ENCODE peak calls at places on chromosomes 1 and 21, in six cellular contexts. M is sigmoid colon; P is PC-9; J is CD4-positive, CD25-positive, alpha-beta regulatory T cell; B is PC-3; Q is H1. I is an unnamed sample.

GRCh38 chr1:43799656-43800629 is 92.6 kb downstream of the ST3GAL3 start:
- DNase-seq in Q (no peak), P (no peak), B (no peak), J (no peak), M (no peak), I (no peak)

GRCh38 chr1:96973605-96974004 is 252.0 kb downstream of the PTBP2 start:
- DNase-seq in J (no peak), Q (no peak), M (no peak), P (no peak), B (peak; percentile 79), I (no peak)

GRCh38 chr1:43134068-43134467 is 38.0 kb downstream of the EBNA1BP2 start:
- DNase-seq in M (no peak), Q (no peak), J (no peak), B (no peak), P (no peak), I (peak; percentile 51)

GRCh38 chr1:199463521-199464127 is 563.9 kb upstream of the NR5A2 start:
- DNase-seq in J (no peak), Q (no peak), M (no peak), P (no peak), B (peak; percentile 67), I (no peak)

GRCh38 chr1:55937840-55938375 is 641.5 kb downstream of the PLPP3 start:
- DNase-seq in P (no peak), M (no peak), J (no peak), Q (no peak), B (no peak), I (no peak)

GRCh38 chr21:28725396-28725795 is 267.3 kb downstream of the LTN1 start:
- DNase-seq in J (no peak), P (no peak), Q (no peak), M (no peak), B (no peak), I (no peak)

GRCh38 chr21:34974162-34974981 is 74.7 kb downstream of the RUNX1 start:
- DNase-seq in B (no peak), J (peak; percentile 28), M (no peak), P (no peak), Q (no peak), I (peak; percentile 39)

GRCh38 chr1:205923663-205924435 is 19.4 kb downstream of the SLC26A9 start:
- DNase-seq in B (no peak), Q (no peak), J (no peak), P (no peak), M (peak; percentile 40), I (no peak)

GRCh38 chr1:109760581-109761226 is 3.0 kb downstream of the EPS8L3 start:
- DNase-seq in M (no peak), B (no peak), Q (no peak), P (no peak), J (no peak), I (no peak)

GRCh38 chr1:48917901-48918603 is 141.4 kb upstream of the BEND5 start:
- DNase-seq in P (no peak), J (no peak), M (no peak), B (no peak), Q (no peak), I (no peak)

GRCh38 chr21:34956416-34957316 is 92.4 kb downstream of the RUNX1 start:
- DNase-seq in B (peak; percentile 34), M (no peak), P (peak; percentile 64), J (no peak), Q (no peak), I (no peak)

GRCh38 chr1:9659328-9659727 is 7.8 kb downstream of the PIK3CD start:
- DNase-seq in J (no peak), B (peak; percentile 10), Q (no peak), M (no peak), P (no peak), I (no peak)

GRCh38 chr1:32742956-32743355 is 40.4 kb upstream of the SYNC start:
- DNase-seq in Q (no peak), B (peak; percentile 31), J (no peak), P (peak; percentile 70), M (no peak), I (no peak)

GRCh38 chr1:162422662-162423375 is 10.9 kb upstream of the SH2D1B start:
- DNase-seq in B (no peak), J (no peak), P (no peak), M (no peak), Q (no peak), I (no peak)

GRCh38 chr1:209607102-209607794 is 23.7 kb downstream of the CAMK1G start:
- DNase-seq in J (no peak), M (no peak), Q (no peak), B (peak; percentile 80), P (peak; percentile 39), I (no peak)

GRCh38 chr21:46253610-46254124 is 25.1 kb upstream of the LSS start:
- DNase-seq in P (no peak), M (no peak), J (peak; percentile 41), B (no peak), Q (no peak), I (no peak)

GRCh38 chr1:5812295-5812694 is 179.9 kb downstream of the NPHP4 start:
- DNase-seq in M (no peak), Q (no peak), P (no peak), J (no peak), B (no peak), I (no peak)

GRCh38 chr1:207027221-207027777 is 5.3 kb downstream of the C1orf116 start:
- DNase-seq in M (no peak), B (peak; percentile 100), J (no peak), P (peak; percentile 97), Q (no peak), I (peak; percentile 60)

GRCh38 chr1:226962421-226963391 is 22.6 kb downstream of the COQ8A start:
- DNase-seq in P (no peak), M (peak; percentile 29), B (no peak), J (no peak), Q (no peak), I (no peak)

GRCh38 chr1:14946567-14947285 is 206.8 kb upstream of the TMEM51 start:
- DNase-seq in P (no peak), B (peak; percentile 16), J (no peak), M (no peak), Q (no peak), I (peak; percentile 48)

GRCh38 chr1:156025873-156026272 is 5.1 kb upstream of the SSR2 start:
- DNase-seq in B (no peak), P (no peak), M (no peak), J (no peak), Q (peak; percentile 47), I (peak; percentile 63)

GRCh38 chr1:41255978-41256377 is 13.9 kb upstream of the SCMH1 start:
- DNase-seq in B (peak; percentile 11), Q (no peak), J (no peak), M (no peak), P (no peak), I (no peak)

GRCh38 chr1:1510912-1511532 is 940 bp upstream of the ATAD3A start:
- DNase-seq in P (peak; percentile 42), B (peak; percentile 58), Q (peak; percentile 33), J (no peak), M (no peak), I (no peak)

GRCh38 chr1:56429288-56429687 is 150.1 kb downstream of the PLPP3 start:
- DNase-seq in M (no peak), J (no peak), Q (no peak), B (no peak), P (no peak), I (no peak)

GRCh38 chr1:21594935-21595897 is 73.9 kb downstream of the RAP1GAP start:
- DNase-seq in B (peak; percentile 60), P (no peak), Q (no peak), M (no peak), J (no peak), I (peak; percentile 94)

GRCh38 chr1:16441312-16441641 is 753 bp downstream of the NECAP2 start:
- DNase-seq in Q (no peak), J (no peak), B (peak; percentile 39), M (no peak), P (no peak), I (no peak)

GRCh38 chr1:24928631-24929090 is 1.4 kb downstream of the RUNX3 start:
- DNase-seq in J (peak; percentile 50), Q (no peak), P (no peak), M (peak; percentile 57), B (peak; percentile 13), I (no peak)
- H3K4me3 ChIP-seq in J (peak overlapping the region; percentile 99), Q (peak overlapping the region; percentile 36), P (no peak overlapping the region), M (no peak overlapping the region), B (peak overlapping the region; percentile 59), I (peak overlapping the region; percentile 85)

GRCh38 chr1:34320081-34320480 is 143.4 kb downstream of the C1orf94 start:
- DNase-seq in B (peak; percentile 1), M (no peak), J (no peak), P (no peak), Q (no peak), I (peak; percentile 27)

GRCh38 chr1:34312359-34312758 is 135.7 kb downstream of the C1orf94 start:
- DNase-seq in Q (no peak), M (no peak), P (no peak), B (no peak), J (no peak), I (no peak)

GRCh38 chr1:34315974-34316373 is 139.3 kb downstream of the C1orf94 start:
- DNase-seq in B (no peak), M (no peak), J (no peak), Q (no peak), P (no peak), I (no peak)

GRCh38 chr1:34316773-34317172 is 140.1 kb downstream of the C1orf94 start:
- DNase-seq in P (no peak), M (no peak), Q (no peak), B (no peak), J (no peak), I (no peak)
- H3K9me3 ChIP-seq in P (no peaks in the 10 kb centered on the region), M (peaks cover 8% of the 10 kb centered on the region), Q (peaks cover 14% of the 10 kb centered on the region), B (peaks cover 21% of the 10 kb centered on the region), J (no peaks in the 10 kb centered on the region), I (no peaks in the 10 kb centered on the region)

DNA sequence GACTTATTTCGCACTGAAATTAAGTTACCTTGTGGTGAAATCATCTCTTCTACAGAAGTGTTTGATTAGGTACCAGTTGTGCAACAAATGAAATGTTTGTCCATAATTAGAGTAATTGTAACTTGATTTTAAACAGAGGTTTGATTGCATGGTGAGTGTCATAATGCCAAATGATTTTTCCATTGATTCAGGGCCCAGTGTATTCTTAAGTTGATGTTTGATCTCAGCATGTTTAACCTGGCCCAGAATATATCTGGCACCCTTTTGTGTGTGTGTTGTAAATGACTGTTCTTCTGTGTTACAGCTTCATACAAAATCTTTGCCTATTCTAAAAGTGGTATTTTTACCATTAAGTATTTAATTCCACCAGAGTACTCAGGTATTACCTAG is 28.6 kb downstream of the LRRC8B start:
- DNase-seq in Q (no peak), P (no peak), M (no peak), B (no peak), J (no peak), I (no peak)
- H3K27ac ChIP-seq in Q (no peak overlapping the region), P (peak overlapping the region; percentile 77), M (peak overlapping the region; percentile 46), B (no peak overlapping the region), J (no peak overlapping the region), I (no peak overlapping the region)

DNA sequence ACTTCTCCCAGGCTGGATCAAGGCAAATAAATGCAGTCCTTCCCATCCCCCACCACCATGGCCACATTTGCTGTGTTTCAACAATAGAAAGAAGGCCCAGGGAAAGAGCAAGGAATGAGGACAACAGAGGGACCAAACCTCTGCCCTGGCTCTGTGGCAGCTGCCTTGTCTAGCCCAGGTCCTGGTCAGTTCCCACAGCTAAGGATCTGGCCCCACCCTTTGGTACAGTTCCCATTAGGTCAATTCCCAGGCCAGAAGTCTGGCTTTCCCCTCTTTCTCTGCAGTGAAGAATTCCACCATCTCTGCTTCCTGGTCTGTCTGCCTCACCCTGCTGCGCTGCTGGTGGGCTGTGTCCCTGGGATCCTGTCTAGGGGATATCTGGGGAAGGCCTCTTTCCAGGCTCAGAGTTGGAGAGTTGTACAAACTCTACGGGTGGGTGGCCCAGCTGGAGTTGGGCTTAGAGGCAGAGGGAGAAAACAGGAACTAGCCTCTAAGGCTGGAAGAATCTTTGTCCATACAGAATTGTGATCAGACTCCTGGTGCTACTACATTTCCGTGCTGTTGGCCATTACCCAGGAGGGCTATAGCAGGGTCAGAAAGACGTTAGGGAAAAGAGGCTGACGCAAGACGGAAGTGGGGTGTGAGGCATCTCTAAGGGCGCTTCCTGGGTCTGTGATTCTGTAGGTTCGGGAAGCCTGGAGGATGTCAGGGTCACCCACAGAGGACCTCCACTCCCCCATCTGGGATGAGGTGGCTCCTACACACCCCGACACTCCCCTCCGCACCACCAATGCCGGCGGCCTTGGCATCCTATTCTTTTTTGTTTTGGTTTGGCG is 957 bp upstream of the NDUFS2 start:
- DNase-seq in M (peak; percentile 90), B (no peak), Q (no peak), J (no peak), P (no peak), I (no peak)
- H3K4me3 ChIP-seq in M (peak overlapping the region; percentile 83), B (peak overlapping the region; percentile 81), Q (peak overlapping the region; percentile 4), J (peak overlapping the region; percentile 85), P (peak overlapping the region; percentile 90), I (peak overlapping the region; percentile 64)